ENCODE peak calls at places on chromosome 15, in eight cellular contexts. One of them, this sample, is unnamed.

GRCh38 chr15:64583519-64583918 is 123.1 kb downstream of the ZNF609 start:
- DNase-seq in AG10803: no peak
- DNase-seq in HFFc6: no peak
- DNase-seq in A549: no peak
- DNase-seq in sigmoid colon: no peak
- DNase-seq in GM13977: no peak
- DNase-seq in psoas muscle: no peak
- DNase-seq in pancreas: no peak
- DNase-seq in this sample: no peak

GRCh38 chr15:101773496-101774100 is 29.7 kb upstream of the OR4F6 start:
- DNase-seq in GM13977: no peak
- DNase-seq in A549: no peak
- DNase-seq in HFFc6: no peak
- DNase-seq in AG10803: no peak
- DNase-seq in pancreas: no peak
- DNase-seq in sigmoid colon: no peak
- DNase-seq in psoas muscle: no peak
- DNase-seq in this sample: peak; percentile 68

GRCh38 chr15:39588531-39589192 is 7.8 kb downstream of the THBS1 start:
- DNase-seq in GM13977: no peak
- DNase-seq in psoas muscle: no peak
- DNase-seq in A549: no peak
- DNase-seq in HFFc6: peak; percentile 68
- DNase-seq in pancreas: no peak
- DNase-seq in AG10803: peak; percentile 84
- DNase-seq in sigmoid colon: no peak
- DNase-seq in this sample: no peak

GRCh38 chr15:74631408-74631807 is 15.8 kb downstream of the CLK3 start:
- DNase-seq in A549: no peak
- DNase-seq in HFFc6: no peak
- DNase-seq in psoas muscle: no peak
- DNase-seq in GM13977: no peak
- DNase-seq in AG10803: no peak
- DNase-seq in sigmoid colon: no peak
- DNase-seq in pancreas: no peak
- DNase-seq in this sample: no peak

GRCh38 chr15:67790610-67791319 is 34.5 kb upstream of the SKOR1 start:
- DNase-seq in psoas muscle: no peak
- DNase-seq in A549: no peak
- DNase-seq in HFFc6: no peak
- DNase-seq in AG10803: no peak
- DNase-seq in sigmoid colon: no peak
- DNase-seq in GM13977: no peak
- DNase-seq in pancreas: no peak
- DNase-seq in this sample: no peak

GRCh38 chr15:68730491-68731317 is 90.0 kb downstream of the ANP32A start:
- DNase-seq in psoas muscle: no peak
- DNase-seq in sigmoid colon: peak; percentile 65
- DNase-seq in AG10803: peak; percentile 44
- DNase-seq in HFFc6: peak; percentile 30
- DNase-seq in GM13977: no peak
- DNase-seq in pancreas: no peak
- DNase-seq in A549: peak; percentile 31
- DNase-seq in this sample: no peak

GRCh38 chr15:57112178-57112577 is 193.7 kb downstream of the TCF12 start:
- DNase-seq in pancreas: no peak
- DNase-seq in psoas muscle: peak; percentile 24
- DNase-seq in A549: no peak
- DNase-seq in sigmoid colon: no peak
- DNase-seq in HFFc6: no peak
- DNase-seq in AG10803: no peak
- DNase-seq in GM13977: no peak
- DNase-seq in this sample: no peak

GRCh38 chr15:74598126-74598842 is 17.4 kb upstream of the CLK3 start:
- DNase-seq in sigmoid colon: peak; percentile 98
- DNase-seq in HFFc6: peak; percentile 81
- DNase-seq in pancreas: peak; percentile 96
- DNase-seq in psoas muscle: peak; percentile 94
- DNase-seq in GM13977: peak; percentile 97
- DNase-seq in A549: peak; percentile 93
- DNase-seq in AG10803: peak; percentile 78
- DNase-seq in this sample: peak; percentile 94

GRCh38 chr15:90994059-90994416 is 297 bp downstream of the PRC1 start:
- DNase-seq in pancreas: peak; percentile 69
- DNase-seq in psoas muscle: peak; percentile 16
- DNase-seq in sigmoid colon: no peak
- DNase-seq in HFFc6: no peak
- DNase-seq in AG10803: no peak
- DNase-seq in A549: no peak
- DNase-seq in GM13977: peak; percentile 38
- DNase-seq in this sample: no peak

GRCh38 chr15:75720787-75721461 is 8.3 kb upstream of the CSPG4 start:
- DNase-seq in sigmoid colon: peak; percentile 86
- DNase-seq in HFFc6: peak; percentile 27
- DNase-seq in pancreas: peak; percentile 84
- DNase-seq in GM13977: peak; percentile 62
- DNase-seq in AG10803: no peak
- DNase-seq in A549: peak; percentile 90
- DNase-seq in psoas muscle: peak; percentile 62
- DNase-seq in this sample: no peak
- TF ChIP-seq CTCF in sigmoid colon: peak; percentile 9
- TF ChIP-seq CTCF in HFFc6: peak; percentile 53
- TF ChIP-seq CTCF in pancreas: no peak
- TF ChIP-seq CTCF in GM13977: peak; percentile 47
- TF ChIP-seq CTCF in AG10803: no peak
- TF ChIP-seq CTCF in A549: peak; percentile 51
- TF ChIP-seq CTCF in psoas muscle: peak; percentile 36
- TF ChIP-seq CTCF in this sample: peak; percentile 40

GRCh38 chr15:72724028-72724427 is 38.0 kb downstream of the BBS4 start:
- DNase-seq in A549: no peak
- DNase-seq in pancreas: no peak
- DNase-seq in GM13977: no peak
- DNase-seq in sigmoid colon: no peak
- DNase-seq in HFFc6: no peak
- DNase-seq in AG10803: no peak
- DNase-seq in psoas muscle: no peak
- DNase-seq in this sample: no peak

GRCh38 chr15:72725446-72725845 is 39.4 kb downstream of the BBS4 start:
- DNase-seq in psoas muscle: no peak
- DNase-seq in GM13977: no peak
- DNase-seq in A549: no peak
- DNase-seq in HFFc6: no peak
- DNase-seq in AG10803: no peak
- DNase-seq in sigmoid colon: no peak
- DNase-seq in pancreas: no peak
- DNase-seq in this sample: no peak

GRCh38 chr15:72722071-72722696 is 36.2 kb downstream of the BBS4 start:
- DNase-seq in pancreas: peak; percentile 78
- DNase-seq in HFFc6: peak; percentile 64
- DNase-seq in sigmoid colon: no peak
- DNase-seq in GM13977: peak; percentile 41
- DNase-seq in psoas muscle: peak; percentile 32
- DNase-seq in A549: peak; percentile 57
- DNase-seq in AG10803: peak; percentile 77
- DNase-seq in this sample: no peak

GRCh38 chr15:72728821-72729220 is 42.8 kb downstream of the BBS4 start:
- DNase-seq in psoas muscle: no peak
- DNase-seq in AG10803: no peak
- DNase-seq in A549: no peak
- DNase-seq in sigmoid colon: no peak
- DNase-seq in HFFc6: no peak
- DNase-seq in GM13977: no peak
- DNase-seq in pancreas: no peak
- DNase-seq in this sample: no peak

DNA sequence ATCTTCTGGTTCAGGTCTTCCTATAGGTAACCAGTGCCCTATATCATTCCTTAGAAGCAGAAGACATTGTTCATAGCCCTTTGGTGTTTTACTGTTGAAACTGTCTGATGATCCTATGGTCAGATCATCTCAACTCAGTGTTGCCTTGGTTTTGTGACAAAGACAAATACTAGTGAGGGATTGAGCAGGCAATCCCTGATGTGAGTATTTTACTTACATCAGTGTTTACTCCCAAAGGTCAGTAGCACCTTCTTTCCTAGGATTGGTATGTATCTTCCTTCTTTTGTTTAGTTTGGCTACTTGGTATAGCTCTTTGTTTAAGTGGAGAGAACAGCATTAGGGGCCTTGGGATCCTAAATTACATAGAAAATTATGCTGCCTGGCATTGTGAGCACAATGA is 41.1 kb downstream of the BBS4 start:
- DNase-seq in psoas muscle: no peak
- DNase-seq in A549: no peak
- DNase-seq in pancreas: no peak
- DNase-seq in AG10803: no peak
- DNase-seq in HFFc6: no peak
- DNase-seq in sigmoid colon: no peak
- DNase-seq in GM13977: no peak
- DNase-seq in this sample: no peak
- TF ChIP-seq CTCF in psoas muscle: no peak
- TF ChIP-seq CTCF in A549: no peak
- TF ChIP-seq CTCF in pancreas: no peak
- TF ChIP-seq CTCF in AG10803: no peak
- TF ChIP-seq CTCF in HFFc6: no peak
- TF ChIP-seq CTCF in sigmoid colon: no peak
- TF ChIP-seq CTCF in GM13977: no peak
- TF ChIP-seq CTCF in this sample: no peak

DNA sequence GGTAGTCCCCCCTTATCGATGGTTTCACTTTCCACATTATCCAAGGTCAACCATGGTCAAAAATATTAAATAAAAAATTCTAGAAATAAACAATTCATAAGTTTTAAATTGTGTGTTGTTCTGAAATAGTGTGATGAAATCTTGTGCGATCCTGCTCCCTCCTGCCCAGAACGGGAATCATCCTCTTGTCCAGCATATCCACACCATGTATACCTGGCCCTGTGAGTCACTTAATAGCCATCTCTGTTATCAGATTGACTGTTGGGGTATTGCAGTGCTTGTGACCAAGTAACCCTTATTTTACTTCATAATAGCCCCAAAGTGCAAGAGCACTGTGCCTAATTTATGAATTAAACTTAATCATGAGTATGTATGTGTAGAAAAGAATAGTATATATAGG is 19.1 kb downstream of the FAM81A start:
- DNase-seq in AG10803: no peak
- DNase-seq in GM13977: no peak
- DNase-seq in A549: no peak
- DNase-seq in psoas muscle: no peak
- DNase-seq in pancreas: no peak
- DNase-seq in sigmoid colon: no peak
- DNase-seq in HFFc6: no peak
- DNase-seq in this sample: no peak
- TF ChIP-seq CTCF in AG10803: no peak
- TF ChIP-seq CTCF in GM13977: no peak
- TF ChIP-seq CTCF in A549: no peak
- TF ChIP-seq CTCF in psoas muscle: no peak
- TF ChIP-seq CTCF in pancreas: no peak
- TF ChIP-seq CTCF in sigmoid colon: no peak
- TF ChIP-seq CTCF in HFFc6: no peak
- TF ChIP-seq CTCF in this sample: no peak

GRCh38 chr15:44545934-44546802 is 9.2 kb downstream of the EIF3J start:
- DNase-seq in AG10803: peak; percentile 52
- DNase-seq in GM13977: peak; percentile 53
- DNase-seq in A549: no peak
- DNase-seq in sigmoid colon: no peak
- DNase-seq in HFFc6: peak; percentile 54
- DNase-seq in psoas muscle: no peak
- DNase-seq in pancreas: no peak
- DNase-seq in this sample: no peak
- TF ChIP-seq CTCF in AG10803: peak; percentile 44
- TF ChIP-seq CTCF in GM13977: peak; percentile 56
- TF ChIP-seq CTCF in A549: peak; percentile 40
- TF ChIP-seq CTCF in sigmoid colon: no peak
- TF ChIP-seq CTCF in HFFc6: peak; percentile 69
- TF ChIP-seq CTCF in psoas muscle: peak; percentile 8
- TF ChIP-seq CTCF in pancreas: no peak
- TF ChIP-seq CTCF in this sample: no peak

GRCh38 chr15:85614059-85614458 is 180.7 kb downstream of the KLHL25 start:
- DNase-seq in sigmoid colon: no peak
- DNase-seq in psoas muscle: no peak
- DNase-seq in GM13977: no peak
- DNase-seq in pancreas: no peak
- DNase-seq in A549: no peak
- DNase-seq in AG10803: no peak
- DNase-seq in HFFc6: no peak
- DNase-seq in this sample: no peak

GRCh38 chr15:85620321-85621044 is 174.2 kb downstream of the KLHL25 start:
- DNase-seq in AG10803: peak; percentile 90
- DNase-seq in psoas muscle: no peak
- DNase-seq in A549: no peak
- DNase-seq in HFFc6: peak; percentile 64
- DNase-seq in GM13977: no peak
- DNase-seq in pancreas: no peak
- DNase-seq in sigmoid colon: no peak
- DNase-seq in this sample: no peak

GRCh38 chr15:85615930-85616329 is 178.8 kb downstream of the KLHL25 start:
- DNase-seq in pancreas: no peak
- DNase-seq in GM13977: peak; percentile 46
- DNase-seq in sigmoid colon: no peak
- DNase-seq in AG10803: peak; percentile 62
- DNase-seq in psoas muscle: no peak
- DNase-seq in HFFc6: no peak
- DNase-seq in A549: peak; percentile 50
- DNase-seq in this sample: no peak

GRCh38 chr15:85618956-85619491 is 175.7 kb downstream of the KLHL25 start:
- DNase-seq in HFFc6: peak; percentile 88
- DNase-seq in psoas muscle: peak; percentile 73
- DNase-seq in GM13977: peak; percentile 38
- DNase-seq in A549: no peak
- DNase-seq in AG10803: peak; percentile 96
- DNase-seq in pancreas: no peak
- DNase-seq in sigmoid colon: peak; percentile 92
- DNase-seq in this sample: peak; percentile 85

DNA sequence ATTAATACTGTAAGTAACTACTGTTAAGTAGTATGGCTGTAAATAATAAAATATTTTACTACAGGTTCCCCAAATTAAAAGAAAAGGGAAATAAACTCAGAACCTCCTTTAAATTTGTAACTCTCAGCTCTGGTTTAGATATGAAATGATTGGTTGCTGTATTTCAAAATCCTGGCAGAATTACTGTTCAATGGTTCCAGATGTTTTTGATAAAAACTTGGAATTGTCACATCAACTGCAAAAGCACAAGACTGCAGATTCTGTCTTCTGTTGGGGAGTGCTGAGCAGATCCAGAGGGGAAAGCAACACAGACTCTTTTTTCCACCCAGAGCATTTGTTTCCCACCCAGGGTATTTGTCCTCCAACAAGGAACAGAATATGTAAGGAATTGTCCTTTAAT is 178.2 kb downstream of the KLHL25 start:
- DNase-seq in A549: no peak
- DNase-seq in AG10803: peak; percentile 80
- DNase-seq in pancreas: no peak
- DNase-seq in psoas muscle: no peak
- DNase-seq in sigmoid colon: no peak
- DNase-seq in HFFc6: no peak
- DNase-seq in GM13977: no peak
- DNase-seq in this sample: no peak
- TF ChIP-seq CTCF in A549: no peak
- TF ChIP-seq CTCF in AG10803: no peak
- TF ChIP-seq CTCF in pancreas: no peak
- TF ChIP-seq CTCF in psoas muscle: no peak
- TF ChIP-seq CTCF in sigmoid colon: no peak
- TF ChIP-seq CTCF in HFFc6: no peak
- TF ChIP-seq CTCF in GM13977: no peak
- TF ChIP-seq CTCF in this sample: no peak

GRCh38 chr15:96750361-96750760 is 419.9 kb downstream of the NR2F2 start:
- DNase-seq in A549: no peak
- DNase-seq in psoas muscle: no peak
- DNase-seq in pancreas: no peak
- DNase-seq in sigmoid colon: no peak
- DNase-seq in GM13977: no peak
- DNase-seq in AG10803: no peak
- DNase-seq in HFFc6: no peak
- DNase-seq in this sample: no peak
- TF ChIP-seq CTCF in A549: no peak
- TF ChIP-seq CTCF in psoas muscle: no peak
- TF ChIP-seq CTCF in pancreas: no peak
- TF ChIP-seq CTCF in sigmoid colon: no peak
- TF ChIP-seq CTCF in GM13977: no peak
- TF ChIP-seq CTCF in AG10803: no peak
- TF ChIP-seq CTCF in HFFc6: no peak
- TF ChIP-seq CTCF in this sample: no peak

This sample was measured in lower leg skin.